ENCODE peak calls at places on chromosomes 16 and 17, in seven cellular contexts. L is EL, J is small intestine, Z is H9, Q is EH, D is NCI-H1092, U is fibroblast of pulmonary artery. K is an unnamed sample.

GRCh38 chr16:3716831-3717234 is 491 bp downstream of the TRAP1 start:
- DNase-seq in D (peak), U (no peak), J (peak), Q (peak), L (peak), Z (no peak), K (peak)

GRCh38 chr17:47649972-47650524 is 329 bp downstream of the KPNB1 start:
- DNase-seq in J (no peak), Z (no peak), L (no peak), U (no peak), Q (no peak), D (no peak), K (no peak)

GRCh38 chr16:87206646-87207451 is 110.3 kb downstream of the C16orf95 start:
- DNase-seq in U (peak), D (no peak), J (no peak), Z (no peak), Q (peak), L (peak), K (peak)

GRCh38 chr17:39400547-39401411 is 647 bp downstream of the FBXL20 start:
- DNase-seq in J (peak), D (no peak), U (peak), Q (peak), Z (no peak), L (peak), K (no peak)

GRCh38 chr16:22743401-22743800 is 70.6 kb upstream of the HS3ST2 start:
- DNase-seq in J (no peak), Q (no peak), D (no peak), U (no peak), L (no peak), Z (no peak), K (no peak)

GRCh38 chr17:45168991-45169752 is 7.5 kb downstream of the HEXIM2 start:
- DNase-seq in Q (no peak), U (no peak), L (no peak), D (no peak), J (no peak), Z (peak), K (no peak)

GRCh38 chr16:18039931-18040330 is 296.6 kb downstream of the NPIPA8 start:
- DNase-seq in D (no peak), L (no peak), U (no peak), J (no peak), Z (no peak), Q (peak), K (no peak)

GRCh38 chr16:3283525-3284447 is 495 bp downstream of the ZNF263 start:
- DNase-seq in Q (no peak), U (peak), D (no peak), Z (no peak), J (no peak), L (no peak), K (no peak)

GRCh38 chr16:23595246-23595950 is 718 bp downstream of the NDUFAB1 start:
- DNase-seq in Q (peak), U (peak), D (no peak), Z (no peak), J (peak), L (no peak), K (peak)

GRCh38 chr16:65274576-65274975 is 152.7 kb upstream of the CDH11 start:
- DNase-seq in Q (peak), U (no peak), J (no peak), D (no peak), L (no peak), Z (no peak), K (no peak)

GRCh38 chr16:74450236-74450635 is 29.0 kb upstream of the CLEC18B start:
- DNase-seq in L (no peak), J (no peak), U (no peak), Z (no peak), D (no peak), Q (peak), K (peak)

GRCh38 chr17:67496286-67496685 is 119.2 kb downstream of the PITPNC1 start:
- DNase-seq in J (no peak), Z (peak), U (no peak), D (no peak), Q (no peak), L (no peak), K (peak)

GRCh38 chr17:54426287-54426886 is 474.3 kb upstream of the TOM1L1 start:
- DNase-seq in U (peak), J (peak), D (no peak), L (no peak), Q (no peak), Z (no peak), K (peak)

GRCh38 chr16:70699696-70700095 is 13.8 kb upstream of the MTSS2 start:
- DNase-seq in U (no peak), L (no peak), Z (no peak), D (no peak), J (no peak), Q (no peak), K (no peak)

GRCh38 chr16:35533683-35534082 is 2074.3 kb downstream of the TP53TG3F start:
- DNase-seq in Z (no peak), L (no peak), D (no peak), Q (no peak), U (no peak), J (no peak), K (peak)

GRCh38 chr17:43816336-43817320 is 16.3 kb downstream of the MPP3 start:
- DNase-seq in J (peak), D (no peak), Z (no peak), L (no peak), U (no peak), Q (no peak), K (no peak)

GRCh38 chr17:42751628-42752027 is 6.8 kb upstream of the EZH1 start:
- DNase-seq in D (no peak), L (no peak), U (peak), J (no peak), Q (peak), Z (no peak), K (no peak)

GRCh38 chr17:9183297-9183696 is 162.0 kb downstream of the NTN1 start:
- DNase-seq in Q (no peak), Z (no peak), J (no peak), D (no peak), L (no peak), U (no peak), K (no peak)

GRCh38 chr16:85612191-85612800 is 826 bp upstream of the GSE1 start:
- DNase-seq in L (peak), D (peak), Z (peak), Q (peak), U (peak), J (peak), K (peak)

GRCh38 chr17:33970271-33970670 is 284.8 kb upstream of the CCL2 start:
- DNase-seq in L (no peak), Q (no peak), Z (no peak), D (no peak), J (no peak), U (no peak), K (no peak)

GRCh38 chr17:66727634-66728570 is 107.0 kb upstream of the CACNG5 start:
- DNase-seq in J (peak), L (peak), Q (peak), D (peak), Z (peak), U (peak), K (peak)

GRCh38 chr17:77493901-77494663 is 353.3 kb downstream of the SEC14L1 start:
- DNase-seq in D (no peak), Q (no peak), U (no peak), Z (no peak), L (no peak), J (no peak), K (no peak)

GRCh38 chr17:38510424-38511125 is 82.3 kb downstream of the ARHGAP23 start:
- DNase-seq in J (peak), Q (peak), D (no peak), Z (peak), U (peak), L (peak), K (no peak)

GRCh38 chr17:48100160-48100559 is 1.1 kb downstream of the CBX1 start:
- DNase-seq in Q (peak), L (peak), U (peak), D (no peak), J (no peak), Z (no peak), K (peak)

GRCh38 chr16:58230259-58230658 is 32.4 kb upstream of the CSNK2A2 start:
- DNase-seq in Z (no peak), Q (no peak), D (no peak), U (no peak), J (no peak), L (no peak), K (no peak)

GRCh38 chr17:50615818-50616217 is 18.9 kb upstream of the ABCC3 start:
- DNase-seq in L (no peak), Q (peak), U (no peak), D (no peak), J (no peak), Z (no peak), K (no peak)

GRCh38 chr16:48003226-48003907 is 152.4 kb downstream of the ABCC12 start:
- DNase-seq in Q (no peak), U (no peak), J (no peak), D (no peak), Z (peak), L (no peak), K (peak)

GRCh38 chr16:58426095-58426494 is 33.8 kb downstream of the GINS3 start:
- DNase-seq in Z (no peak), J (peak), U (no peak), D (no peak), L (no peak), Q (no peak), K (no peak)

GRCh38 chr17:79043931-79044320 is 20.0 kb downstream of the C1QTNF1 start:
- DNase-seq in Q (no peak), J (no peak), L (no peak), U (no peak), Z (no peak), D (no peak), K (no peak)

GRCh38 chr17:28090551-28090950 is 48.1 kb downstream of the NLK start:
- DNase-seq in J (no peak), U (no peak), D (no peak), Z (no peak), Q (no peak), L (no peak), K (no peak)

GRCh38 chr17:37844158-37844976 is 79.8 kb upstream of the TBC1D3K start:
- DNase-seq in U (peak), J (peak), Z (peak), Q (peak), L (peak), D (no peak), K (peak)

GRCh38 chr16:88591577-88592021 is 21.4 kb downstream of the ZC3H18 start:
- DNase-seq in L (no peak), U (peak), J (no peak), D (no peak), Q (no peak), Z (no peak), K (peak)

GRCh38 chr17:70183508-70183907 is 14.2 kb downstream of the KCNJ2 start:
- DNase-seq in L (no peak), Q (no peak), Z (no peak), U (no peak), J (no peak), D (no peak), K (no peak)

GRCh38 chr16:69626256-69626655 is 60.5 kb downstream of the NFAT5 start:
- DNase-seq in J (no peak), D (no peak), Z (no peak), L (peak), U (peak), Q (peak), K (peak)

GRCh38 chr17:20823890-20824289 is 218.9 kb downstream of the USP22 start:
- DNase-seq in L (no peak), J (no peak), D (no peak), Z (no peak), U (no peak), Q (no peak), K (no peak)

GRCh38 chr17:72422505-72423285 is 301.9 kb downstream of the SOX9 start:
- DNase-seq in Q (peak), J (peak), D (no peak), L (peak), Z (no peak), U (peak), K (peak)